ENCODE peak calls at places on chromosomes 13 and 19, in seven cellular contexts. F is cardiac fibroblast, B is HFF-Myc, N is fibroblast of lung, P is GM13977, I is Peyer's patch, Y is epithelial cell of esophagus. Z is an unnamed sample.
A peak's percentile ranks its signal among the peaks of the same experiment; 100 is the strongest.

GRCh38 chr13:88895261-88895941 is 1224.2 kb downstream of the SLITRK5 start:
- DNase-seq in F (no peak), I (no peak), B (no peak), N (no peak), Y (no peak), P (no peak), Z (no peak)

GRCh38 chr19:3481241-3482090 is 1.1 kb upstream of the SMIM24 start:
- DNase-seq in Y (no peak), F (no peak), N (no peak), I (peak; percentile 88), P (no peak), B (no peak), Z (no peak)

GRCh38 chr19:47518139-47518538 is 3.3 kb upstream of the NAPA start:
- DNase-seq in N (no peak), B (no peak), Y (peak; percentile 22), F (no peak), P (peak; percentile 79), I (peak; percentile 75), Z (peak; percentile 72)

GRCh38 chr13:32417995-32418394 is 9.9 kb downstream of the N4BP2L1 start:
- DNase-seq in Y (no peak), F (no peak), P (no peak), I (no peak), B (no peak), N (no peak), Z (no peak)

GRCh38 chr13:30734434-30734833 is 909 bp upstream of the ALOX5AP start:
- DNase-seq in I (no peak), F (peak; percentile 74), N (peak; percentile 30), P (no peak), Y (peak; percentile 90), B (no peak), Z (no peak)

GRCh38 chr13:23504188-23504587 is 66.0 kb upstream of the TNFRSF19 start:
- DNase-seq in F (no peak), N (no peak), I (no peak), P (no peak), B (no peak), Y (no peak), Z (no peak)

GRCh38 chr19:11848594-11849263 is at the start of gene ZNF439:
- DNase-seq in Y (peak; percentile 64), F (peak; percentile 53), N (peak; percentile 72), P (peak; percentile 94), I (peak; percentile 97), B (no peak), Z (peak; percentile 93)

GRCh38 chr13:50936681-50937080 is 27.1 kb downstream of the RNASEH2B start:
- DNase-seq in B (no peak), N (peak; percentile 65), P (no peak), Y (no peak), F (peak; percentile 61), I (no peak), Z (no peak)

GRCh38 chr19:38617764-38618589 is at the start of gene MAP4K1:
- DNase-seq in F (no peak), P (peak; percentile 85), I (peak; percentile 95), Y (peak; percentile 45), N (no peak), B (no peak), Z (peak; percentile 85)

GRCh38 chr19:961866-962620 is 22.1 kb upstream of the WDR18 start:
- DNase-seq in P (no peak), F (peak; percentile 25), Y (peak; percentile 45), I (peak; percentile 66), N (peak; percentile 72), B (no peak), Z (no peak)

GRCh38 chr13:112102243-112102642 is 35.3 kb downstream of the SOX1 start:
- DNase-seq in N (no peak), I (no peak), P (no peak), Y (no peak), B (no peak), F (no peak), Z (no peak)

GRCh38 chr13:44142911-44143665 is 230.5 kb upstream of the SERP2 start:
- DNase-seq in B (no peak), Y (peak; percentile 87), I (no peak), F (peak; percentile 41), P (no peak), N (no peak), Z (no peak)

GRCh38 chr19:36139473-36140288 is at the start of gene CAPNS1:
- DNase-seq in N (peak; percentile 94), Y (peak; percentile 96), B (peak; percentile 86), F (peak; percentile 95), P (peak; percentile 98), I (peak; percentile 98), Z (peak; percentile 98)

GRCh38 chr19:34366670-34367423 is 1.9 kb downstream of the GPI start:
- DNase-seq in B (no peak), N (peak; percentile 88), P (no peak), F (peak; percentile 71), I (no peak), Y (peak; percentile 46), Z (no peak)

GRCh38 chr19:45110811-45111210 is 17.8 kb downstream of the PPP1R37 start:
- DNase-seq in B (no peak), I (no peak), N (no peak), Y (no peak), F (no peak), P (no peak), Z (peak; percentile 30)

GRCh38 chr13:45136741-45137500 is 16.6 kb downstream of the GTF2F2 start:
- DNase-seq in Y (peak; percentile 73), I (no peak), B (no peak), F (no peak), N (no peak), P (no peak), Z (no peak)

GRCh38 chr13:98782654-98783053 is 30.2 kb upstream of the SLC15A1 start:
- DNase-seq in F (peak; percentile 44), B (no peak), I (peak; percentile 21), P (no peak), Y (peak; percentile 80), N (no peak), Z (no peak)

GRCh38 chr19:47110521-47111080 is 3.0 kb downstream of the ZC3H4 start:
- DNase-seq in I (peak; percentile 76), N (no peak), Y (no peak), P (no peak), B (no peak), F (no peak), Z (no peak)

GRCh38 chr13:35699181-35699580 is 222.7 kb upstream of the MAB21L1 start:
- DNase-seq in Y (no peak), B (no peak), P (no peak), I (no peak), F (peak; percentile 67), N (peak; percentile 33), Z (no peak)

GRCh38 chr13:98571955-98572662 is 4.8 kb downstream of the STK24 start:
- DNase-seq in I (peak; percentile 84), B (peak; percentile 90), P (no peak), F (peak; percentile 50), Y (peak; percentile 54), N (peak; percentile 66), Z (no peak)

GRCh38 chr13:94679614-94680013 is 32.7 kb downstream of the SOX21 start:
- DNase-seq in I (no peak), N (no peak), P (no peak), Y (peak; percentile 60), B (no peak), F (no peak), Z (no peak)

GRCh38 chr19:3350014-3350663 is 16.2 kb upstream of the NFIC start:
- DNase-seq in N (peak; percentile 69), F (peak; percentile 69), B (no peak), I (peak; percentile 69), Y (peak; percentile 70), P (no peak), Z (no peak)

GRCh38 chr19:30064021-30064699 is 122.1 kb downstream of the URI1 start:
- DNase-seq in N (no peak), B (no peak), Y (no peak), I (peak; percentile 30), P (no peak), F (no peak), Z (no peak)

GRCh38 chr13:27288397-27288796 is 17.8 kb downstream of the RASL11A start:
- DNase-seq in P (no peak), F (no peak), Y (no peak), I (no peak), N (no peak), B (no peak), Z (no peak)

GRCh38 chr13:27280009-27280646 is 9.5 kb downstream of the RASL11A start:
- DNase-seq in P (no peak), Y (no peak), B (no peak), F (no peak), N (no peak), I (no peak), Z (no peak)

GRCh38 chr13:27281420-27281819 is 10.8 kb downstream of the RASL11A start:
- DNase-seq in P (no peak), B (no peak), I (peak; percentile 62), N (no peak), Y (no peak), F (no peak), Z (no peak)

GRCh38 chr13:27280841-27281240 is 10.2 kb downstream of the RASL11A start:
- DNase-seq in P (no peak), I (no peak), B (no peak), Y (no peak), N (no peak), F (no peak), Z (no peak)

GRCh38 chr13:27283906-27284523 is 13.4 kb downstream of the RASL11A start:
- DNase-seq in I (peak; percentile 54), F (peak; percentile 39), N (peak; percentile 66), B (no peak), Y (peak; percentile 15), P (no peak), Z (no peak)
- TF ChIP-seq CTCF in I (peak; percentile 22), F (peak; percentile 38), N (peak; percentile 61), B (peak; percentile 44), Y (peak; percentile 22), P (peak; percentile 52), Z (peak; percentile 26)

GRCh38 chr19:49224856-49225255 is 67.3 kb downstream of the TRPM4 start:
- DNase-seq in I (peak; percentile 78), B (no peak), Y (peak; percentile 71), N (peak; percentile 39), F (peak; percentile 74), P (no peak), Z (no peak)
- TF ChIP-seq CTCF in I (peak; percentile 77), B (peak; percentile 35), Y (peak; percentile 69), N (peak; percentile 31), F (peak; percentile 51), P (peak; percentile 44), Z (peak; percentile 23)

GRCh38 chr13:20127563-20128458 is 33.0 kb downstream of the GJA3 start:
- DNase-seq in P (peak; percentile 68), B (no peak), I (peak; percentile 67), Y (peak; percentile 38), F (peak; percentile 53), N (peak; percentile 51), Z (peak; percentile 82)
- TF ChIP-seq CTCF in P (peak; percentile 63), B (peak; percentile 29), I (peak; percentile 28), Y (peak; percentile 27), F (peak; percentile 26), N (peak; percentile 40), Z (peak; percentile 41)

DNA sequence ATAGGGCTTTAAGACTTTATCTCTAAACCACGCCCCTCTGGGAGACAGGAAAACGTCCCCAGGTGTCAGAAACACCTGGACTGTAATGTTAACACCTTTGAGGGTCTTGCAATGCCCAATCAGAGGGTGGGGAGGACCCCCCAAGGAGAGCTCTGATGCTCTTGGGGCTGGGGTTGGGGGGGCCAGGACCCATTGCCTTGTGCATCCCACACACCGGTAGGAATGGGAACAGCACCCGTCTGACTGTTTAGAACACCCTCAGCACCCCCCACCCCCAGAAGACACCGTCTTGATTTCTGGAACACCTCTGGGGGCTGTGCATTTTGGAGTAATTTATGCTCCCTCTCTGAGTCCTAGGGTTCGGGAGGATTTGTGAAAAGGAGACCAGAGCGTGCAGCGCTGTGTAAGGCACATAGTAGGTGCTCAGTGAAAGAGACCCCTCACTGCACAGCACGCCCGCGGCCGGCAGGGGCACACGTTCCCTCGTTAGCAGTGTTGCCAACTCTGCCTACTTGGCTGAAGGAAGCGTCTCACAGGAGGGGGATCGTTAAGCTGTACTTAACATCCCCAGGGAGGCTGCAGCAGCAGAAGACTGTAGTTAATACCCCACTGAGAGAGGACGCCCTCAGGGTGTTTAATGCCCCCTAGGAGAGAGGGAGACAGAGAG is 2.8 kb upstream of the ERFL start:
- DNase-seq in F (no peak), I (no peak), N (no peak), B (no peak), Y (no peak), P (no peak), Z (no peak)
- TF ChIP-seq CTCF in F (peak; percentile 46), I (no peak), N (peak; percentile 44), B (peak; percentile 55), Y (peak; percentile 43), P (peak; percentile 44), Z (no peak)